ENCODE peak calls at places on chromosomes 4 and X, in five cellular contexts. T is fibroblast of the aortic adventitia, U is OCI-LY7, V is uterus, Y is pancreas. F is an unnamed sample.

GRCh38 chr4:140044314-140044991 is 109.5 kb downstream of the MAML3 start:
- DNase-seq in T (no peak), U (no peak), V (no peak), Y (no peak), F (no peak)

GRCh38 chr4:18014269-18014668 is 7.3 kb downstream of the LCORL start:
- DNase-seq in T (no peak), U (no peak), V (no peak), Y (no peak), F (no peak)

GRCh38 chr4:82043081-82043808 is 330.5 kb downstream of the HNRNPD start:
- DNase-seq in T (no peak), U (no peak), V (no peak), Y (peak), F (no peak)

GRCh38 chrX:38919202-38919601 is 117.9 kb downstream of the MID1IP1 start:
- DNase-seq in T (no peak), U (no peak), V (no peak), Y (no peak), F (no peak)

GRCh38 chrX:63349307-63349706 is 1.8 kb downstream of the SPIN4 start:
- DNase-seq in T (peak), U (peak), V (no peak), Y (no peak), F (no peak)

GRCh38 chr4:184473265-184473514 is 1.2 kb downstream of the IRF2 start:
- DNase-seq in T (no peak), U (no peak), V (no peak), Y (no peak), F (peak)

GRCh38 chrX:85851418-85851817 is 195.9 kb downstream of the CHM start:
- DNase-seq in T (no peak), U (no peak), V (no peak), Y (peak), F (no peak)

GRCh38 chr4:80077639-80078038 is 4.6 kb upstream of the ANTXR2 start:
- DNase-seq in T (peak), U (no peak), V (no peak), Y (no peak), F (no peak)

GRCh38 chr4:40233227-40233626 is 36.4 kb downstream of the RHOH start:
- DNase-seq in T (no peak), U (no peak), V (no peak), Y (no peak), F (no peak)

GRCh38 chr4:163384926-163385325 is 41.2 kb downstream of the NPY5R start:
- DNase-seq in T (no peak), U (no peak), V (no peak), Y (no peak), F (no peak)
- TF ChIP-seq CTCF in T (no peak), U (no peak), V (no peak), Y (no peak), F (no peak)

DNA sequence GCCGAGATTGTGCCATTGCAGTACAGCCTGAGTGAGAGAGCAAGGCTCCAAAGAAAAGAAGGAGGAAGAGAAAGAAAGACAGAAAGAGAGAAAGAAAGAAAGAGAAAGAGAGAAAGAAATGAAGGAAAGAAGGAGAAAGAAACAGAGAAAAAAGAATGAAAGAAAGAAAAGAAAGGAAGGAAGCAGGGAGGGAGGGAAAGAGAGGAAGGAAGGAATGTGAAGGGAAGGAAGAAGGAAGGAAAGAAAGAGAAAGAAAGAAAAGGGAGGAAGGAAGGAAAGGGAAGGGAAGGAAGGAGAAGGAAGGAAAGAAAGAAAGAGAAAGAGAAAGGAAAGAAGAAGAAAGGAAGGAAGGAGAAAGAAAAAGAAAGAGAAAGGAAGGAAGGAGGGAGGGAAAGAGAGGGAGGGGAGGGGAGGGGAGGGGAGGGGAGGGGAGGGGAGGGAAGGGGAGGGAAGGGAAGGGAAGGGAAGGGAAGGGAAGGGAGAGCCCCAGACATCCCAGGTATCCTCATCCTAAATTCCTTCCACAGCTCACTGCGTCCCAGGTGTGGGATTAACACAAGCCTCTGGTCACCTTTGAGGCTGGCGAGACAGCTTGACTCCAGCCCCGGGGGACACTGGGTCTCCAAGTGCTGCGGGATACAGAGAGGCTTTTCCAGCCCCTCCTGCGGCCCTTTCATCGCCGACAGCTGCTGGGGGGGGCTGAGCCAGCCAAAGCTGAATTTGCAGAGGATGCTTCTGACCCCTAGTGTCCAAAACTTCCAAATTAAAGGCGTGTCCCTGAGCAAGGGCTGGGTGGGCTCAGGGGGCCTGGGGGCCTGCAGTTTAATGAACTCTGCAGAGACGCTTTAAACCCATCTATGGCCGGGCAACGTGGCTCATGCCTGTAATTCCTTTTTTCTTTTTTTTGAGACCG is 24.2 kb upstream of the CSF2RA start:
- DNase-seq in T (no peak), U (peak), V (no peak), Y (no peak), F (peak)
- TF ChIP-seq CTCF in T (no peak), U (peak), V (no peak), Y (no peak), F (peak)

GRCh38 chr4:41262198-41262597 is 5.5 kb downstream of the UCHL1 start:
- DNase-seq in T (no peak), U (no peak), V (no peak), Y (no peak), F (no peak)

GRCh38 chr4:41268024-41268423 is 11.3 kb downstream of the UCHL1 start:
- DNase-seq in T (no peak), U (no peak), V (no peak), Y (no peak), F (no peak)

GRCh38 chr4:41268721-41269517 is 12.2 kb downstream of the UCHL1 start:
- DNase-seq in T (no peak), U (no peak), V (no peak), Y (no peak), F (no peak)

GRCh38 chr4:41260315-41260714 is 3.6 kb downstream of the UCHL1 start:
- DNase-seq in T (no peak), U (no peak), V (no peak), Y (no peak), F (no peak)

DNA sequence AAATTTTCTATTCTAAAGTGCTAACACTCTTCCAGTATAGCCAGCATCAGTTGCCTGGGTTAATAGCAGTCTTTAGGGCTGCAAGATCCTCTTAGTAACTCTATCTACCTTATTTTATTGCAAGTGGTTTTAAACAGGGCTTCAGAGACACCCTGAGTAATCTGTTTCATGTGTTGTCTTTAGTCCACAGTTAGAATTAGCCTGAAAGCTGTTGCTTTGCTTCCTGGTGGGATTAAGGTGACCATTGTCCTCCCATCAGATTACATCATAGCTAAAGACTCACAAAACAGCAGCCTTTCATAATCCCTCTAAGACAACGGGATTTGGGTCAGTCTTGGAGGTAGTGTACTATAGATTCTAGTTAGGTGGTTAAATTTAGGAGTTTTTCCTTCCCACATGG is 7.5 kb downstream of the UCHL1 start:
- DNase-seq in T (no peak), U (no peak), V (no peak), Y (no peak), F (no peak)
- TF ChIP-seq CTCF in T (no peak), U (no peak), V (no peak), Y (no peak), F (no peak)

GRCh38 chr4:93065790-93066189 is 762.0 kb downstream of the GRID2 start:
- DNase-seq in T (no peak), U (no peak), V (no peak), Y (no peak), F (no peak)
- TF ChIP-seq CTCF in T (no peak), U (no peak), V (no peak), Y (no peak), F (no peak)

GRCh38 chrX:41802958-41803357 is 79.0 kb downstream of the GPR82 start:
- DNase-seq in T (no peak), U (no peak), V (no peak), Y (no peak), F (no peak)
- TF ChIP-seq CTCF in T (no peak), U (no peak), V (no peak), Y (no peak), F (no peak)

GRCh38 chr4:173314715-173315114 is 19.4 kb downstream of the HMGB2 start:
- DNase-seq in T (no peak), U (no peak), V (no peak), Y (no peak), F (no peak)

GRCh38 chr4:173316060-173316459 is 18.1 kb downstream of the HMGB2 start:
- DNase-seq in T (no peak), U (no peak), V (no peak), Y (no peak), F (no peak)

GRCh38 chr4:173317003-173317402 is 17.2 kb downstream of the HMGB2 start:
- DNase-seq in T (no peak), U (peak), V (no peak), Y (no peak), F (no peak)

GRCh38 chr4:173319696-173320095 is 14.5 kb downstream of the HMGB2 start:
- DNase-seq in T (peak), U (no peak), V (no peak), Y (no peak), F (no peak)

GRCh38 chr4:173318648-173319211 is 15.4 kb downstream of the HMGB2 start:
- DNase-seq in T (peak), U (peak), V (no peak), Y (no peak), F (no peak)
- TF ChIP-seq CTCF in T (no peak), U (peak), V (peak), Y (no peak), F (peak)

GRCh38 chrX:34521563-34521962 is 135.5 kb downstream of the TMEM47 start:
- DNase-seq in T (no peak), U (no peak), V (no peak), Y (no peak), F (no peak)
- TF ChIP-seq CTCF in T (no peak), U (no peak), V (no peak), Y (no peak), F (no peak)

GRCh38 chr4:19700951-19701350 is 550.8 kb upstream of the SLIT2 start:
- DNase-seq in T (peak), U (no peak), V (no peak), Y (no peak), F (no peak)

GRCh38 chr4:19693949-19694597 is 557.6 kb upstream of the SLIT2 start:
- DNase-seq in T (peak), U (peak), V (peak), Y (no peak), F (no peak)

GRCh38 chr4:19694829-19695228 is 556.9 kb upstream of the SLIT2 start:
- DNase-seq in T (no peak), U (peak), V (no peak), Y (no peak), F (no peak)

GRCh38 chr4:19698961-19699360 is 552.7 kb upstream of the SLIT2 start:
- DNase-seq in T (peak), U (no peak), V (no peak), Y (no peak), F (no peak)
- TF ChIP-seq CTCF in T (no peak), U (no peak), V (no peak), Y (no peak), F (no peak)

F was measured in neural crest cell.